ENCODE peak calls at places on chromosome X, in five cellular contexts. N is NT2/D1, D is H1, L is HepG2, A is GM12878. P is an unnamed sample.

GRCh38 chrX:3520987-3521875 is 174.8 kb upstream of the MXRA5 start:
- DNase-seq in N (no peak), D (no peak), A (no peak), L (no peak), P (no peak)

GRCh38 chrX:55220119-55220794 is at the start of gene PAGE5:
- DNase-seq in N (no peak), L (no peak), A (no peak), D (no peak), P (no peak)

GRCh38 chrX:38870386-38870895 is 69.2 kb downstream of the MID1IP1 start:
- DNase-seq in N (peak), D (peak), L (no peak), A (no peak), P (no peak)

GRCh38 chrX:36963069-36963808 is 44.9 kb upstream of the FAM47C start:
- DNase-seq in N (no peak), L (no peak), D (peak), A (no peak), P (no peak)

GRCh38 chrX:1531106-1531890 is 5.7 kb downstream of the P2RY8 start:
- DNase-seq in N (no peak), A (no peak), L (no peak), D (peak), P (no peak)

GRCh38 chrX:133657455-133657854 is 242.2 kb upstream of the GPC4 start:
- DNase-seq in L (no peak), D (no peak), N (no peak), A (no peak), P (no peak)

GRCh38 chrX:72306085-72306801 is 529 bp upstream of the CITED1 start:
- DNase-seq in D (peak), A (no peak), L (no peak), N (no peak), P (peak)

GRCh38 chrX:68462197-68462596 is 28.9 kb upstream of the OPHN1 start:
- DNase-seq in N (no peak), A (no peak), D (no peak), L (no peak), P (no peak)

GRCh38 chrX:45358417-45358816 is 157.7 kb upstream of the DIPK2B start:
- DNase-seq in N (no peak), D (no peak), L (no peak), A (no peak), P (no peak)

GRCh38 chrX:68646421-68646820 is 1.0 kb upstream of the STARD8 start:
- DNase-seq in D (no peak), L (no peak), N (no peak), A (no peak), P (no peak)

GRCh38 chrX:47743504-47743903 is 84.5 kb upstream of the UXT start:
- DNase-seq in D (no peak), N (no peak), L (no peak), A (no peak), P (no peak)

GRCh38 chrX:100368167-100368566 is 41.9 kb downstream of the PCDH19 start:
- DNase-seq in A (no peak), D (no peak), N (no peak), L (peak), P (peak)

GRCh38 chrX:2500681-2501151 is at the start of the genes DHRSX and ZBED1:
- DNase-seq in L (no peak), A (no peak), D (peak), N (no peak), P (peak)

GRCh38 chrX:45714864-45715263 is 514.2 kb upstream of the DIPK2B start:
- DNase-seq in L (no peak), N (no peak), A (peak), D (no peak), P (no peak)

GRCh38 chrX:40092808-40093435 is 4.8 kb downstream of the BCOR start:
- DNase-seq in A (no peak), D (no peak), L (no peak), N (no peak), P (no peak)

GRCh38 chrX:125319646-125320521 is at the start of gene TEX13C:
- DNase-seq in L (no peak), N (no peak), D (no peak), A (no peak), P (no peak)

GRCh38 chrX:124388562-124388961 is 42.2 kb downstream of the SH2D1A start:
- DNase-seq in N (peak), D (peak), A (no peak), L (peak), P (peak)

GRCh38 chrX:107154787-107155620 is 36.4 kb upstream of the RBM41 start:
- DNase-seq in D (peak), L (peak), N (no peak), A (no peak), P (no peak)

GRCh38 chrX:68731254-68731653 is 83.8 kb downstream of the STARD8 start:
- DNase-seq in L (no peak), A (no peak), D (no peak), N (no peak), P (no peak)

GRCh38 chrX:30875957-30876356 is 13.1 kb downstream of the TAB3 start:
- DNase-seq in A (no peak), L (peak), D (no peak), N (no peak), P (no peak)

GRCh38 chrX:1533083-1533482 is 3.9 kb downstream of the P2RY8 start:
- DNase-seq in A (no peak), L (no peak), N (no peak), D (no peak), P (no peak)

GRCh38 chrX:107894038-107894437 is 68.4 kb downstream of the MID2 start:
- DNase-seq in D (peak), A (peak), N (peak), L (peak), P (peak)

GRCh38 chrX:132612990-132613564 is 124.2 kb upstream of the MBNL3 start:
- DNase-seq in A (no peak), N (no peak), L (no peak), D (peak), P (peak)

GRCh38 chrX:38221391-38221929 is 789 bp upstream of the SRPX start:
- DNase-seq in D (no peak), N (no peak), L (no peak), A (no peak), P (no peak)

GRCh38 chrX:140709421-140709846 is at the start of gene LINC00632:
- DNase-seq in A (no peak), D (no peak), N (no peak), L (no peak), P (peak)

GRCh38 chrX:85109235-85109634 is 105.6 kb downstream of the APOOL start:
- DNase-seq in A (no peak), N (no peak), L (peak), D (peak), P (peak)

GRCh38 chrX:3256868-3257267 is 89.6 kb downstream of the MXRA5 start:
- DNase-seq in N (no peak), L (no peak), D (no peak), A (no peak), P (no peak)

GRCh38 chrX:132216806-132217202 is 2.4 kb downstream of the RAP2C start:
- DNase-seq in A (no peak), N (no peak), L (no peak), D (no peak), P (no peak)

GRCh38 chrX:53262918-53263394 is 18.4 kb downstream of the IQSEC2 start:
- DNase-seq in N (no peak), A (no peak), D (no peak), L (no peak), P (no peak)

GRCh38 chrX:103730147-103730546 is 19.4 kb downstream of the TMEM31 start:
- DNase-seq in L (no peak), A (no peak), D (no peak), N (no peak), P (no peak)

GRCh38 chrX:46754450-46755075 is 4.4 kb downstream of the SLC9A7 start:
- DNase-seq in A (peak), N (no peak), D (no peak), L (no peak), P (no peak)

GRCh38 chrX:155893513-155893912 is 12.4 kb downstream of the VAMP7 start:
- DNase-seq in L (no peak), D (no peak), A (no peak), N (no peak), P (no peak)

GRCh38 chrX:57241967-57242366 is 44.5 kb upstream of the FAAH2 start:
- DNase-seq in D (no peak), A (no peak), N (no peak), L (no peak), P (no peak)

GRCh38 chrX:63349307-63349706 is 1.8 kb downstream of the SPIN4 start:
- DNase-seq in N (no peak), A (no peak), L (no peak), D (no peak), P (no peak)

GRCh38 chrX:51894697-51895336 is 1.4 kb downstream of the MAGED1 start:
- DNase-seq in L (no peak), D (peak), A (no peak), N (no peak), P (peak)

DNA sequence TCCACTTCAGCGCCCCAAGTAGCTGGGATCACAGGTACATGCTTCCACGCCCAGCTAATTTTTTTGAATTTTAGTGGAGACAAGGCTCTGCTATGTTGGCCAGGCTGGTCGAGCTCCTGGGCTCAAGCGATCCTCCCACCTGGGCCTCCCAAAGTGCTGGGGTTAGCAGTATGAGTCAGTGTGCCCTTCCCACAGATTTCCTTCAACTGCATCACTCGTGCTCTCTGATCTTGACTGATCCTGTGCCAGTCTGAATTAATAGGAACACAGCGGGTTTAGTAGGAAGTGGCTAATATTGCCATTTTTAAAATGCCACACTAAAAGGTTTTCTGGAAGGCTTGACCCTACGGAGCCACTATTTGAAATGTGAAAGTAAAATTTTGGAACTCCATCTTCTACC is 4.3 kb upstream of the SHROOM2 start:
- DNase-seq in A (no peak), N (no peak), L (no peak), D (no peak), P (no peak)
- TF ChIP-seq SUZ12 in A (no peak), N (no peak), L (no peak), D (no peak), P (no peak)

GRCh38 chrX:41145920-41146608 is 60.8 kb downstream of the USP9X start:
- DNase-seq in N (no peak), A (no peak), L (no peak), D (no peak), P (no peak)
- TF ChIP-seq SUZ12 in N (no peak), A (no peak), L (no peak), D (no peak), P (no peak)

GRCh38 chrX:121802881-121803412 is 755.5 kb downstream of the GLUD2 start:
- DNase-seq in D (no peak), L (no peak), N (no peak), A (no peak), P (no peak)
- TF ChIP-seq SUZ12 in D (no peak), L (no peak), N (no peak), A (no peak), P (no peak)

DNA sequence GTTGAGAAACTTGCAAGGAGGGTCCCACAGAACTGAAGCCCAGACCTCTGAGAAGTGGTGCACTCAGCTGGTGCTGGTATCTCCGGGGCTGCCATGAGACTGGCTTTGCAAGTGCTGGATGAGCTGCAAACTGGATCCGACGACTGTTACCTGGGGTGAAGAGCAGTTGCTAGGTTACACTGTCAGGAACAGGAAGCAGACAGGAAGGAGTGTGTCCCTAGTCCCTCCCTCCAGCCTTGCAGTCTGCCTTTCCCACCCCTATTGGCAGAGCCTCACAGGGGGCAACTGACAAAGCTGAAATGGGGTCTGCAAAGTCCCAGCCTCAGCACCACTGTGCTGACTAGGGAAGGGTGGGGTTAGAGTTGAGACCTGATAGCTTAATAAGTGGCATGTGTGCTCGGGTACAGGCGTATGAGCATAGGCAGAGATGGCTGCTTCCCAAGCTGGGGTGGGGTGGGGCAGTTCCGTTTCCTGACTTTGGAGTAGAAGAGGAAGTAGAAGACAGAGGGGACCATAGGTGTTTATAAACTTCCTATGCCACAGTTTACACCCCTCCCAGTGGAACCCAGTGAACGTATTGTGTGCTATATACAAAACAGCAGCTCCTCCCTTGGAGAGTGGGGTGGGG is 18.0 kb downstream of the PPEF1 start:
- DNase-seq in A (no peak), D (no peak), N (no peak), L (no peak), P (no peak)
- TF ChIP-seq SUZ12 in A (no peak), D (no peak), N (no peak), L (no peak), P (no peak)

DNA sequence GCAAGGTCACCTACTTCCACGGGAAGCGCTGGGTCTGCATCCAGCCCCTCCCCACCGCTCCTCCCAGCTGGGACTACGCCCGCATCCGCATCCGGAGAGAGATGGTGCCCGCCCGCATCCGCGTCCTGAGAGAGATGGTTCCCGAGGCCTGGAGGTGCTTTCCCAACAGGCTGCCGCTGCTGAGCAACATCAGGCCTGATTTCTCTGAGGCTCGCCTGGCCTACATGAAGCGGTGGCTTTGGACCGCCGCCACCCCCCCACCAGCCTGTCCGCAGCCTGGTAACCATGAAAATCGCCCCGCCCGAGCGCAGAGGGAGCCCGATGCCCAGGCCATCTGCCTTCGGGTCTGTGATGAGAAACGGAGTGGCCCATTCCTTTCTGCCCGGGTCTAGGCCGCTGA is 18.1 kb downstream of the CLTRN start:
- DNase-seq in L (no peak), N (no peak), A (no peak), D (no peak), P (no peak)
- TF ChIP-seq SUZ12 in L (no peak), N (no peak), A (no peak), D (no peak), P (no peak)

GRCh38 chrX:82721891-82722290 is 786.2 kb upstream of the POU3F4 start:
- DNase-seq in L (no peak), D (no peak), A (no peak), N (no peak), P (no peak)
- TF ChIP-seq SUZ12 in L (no peak), D (no peak), A (no peak), N (no peak), P (no peak)

DNA sequence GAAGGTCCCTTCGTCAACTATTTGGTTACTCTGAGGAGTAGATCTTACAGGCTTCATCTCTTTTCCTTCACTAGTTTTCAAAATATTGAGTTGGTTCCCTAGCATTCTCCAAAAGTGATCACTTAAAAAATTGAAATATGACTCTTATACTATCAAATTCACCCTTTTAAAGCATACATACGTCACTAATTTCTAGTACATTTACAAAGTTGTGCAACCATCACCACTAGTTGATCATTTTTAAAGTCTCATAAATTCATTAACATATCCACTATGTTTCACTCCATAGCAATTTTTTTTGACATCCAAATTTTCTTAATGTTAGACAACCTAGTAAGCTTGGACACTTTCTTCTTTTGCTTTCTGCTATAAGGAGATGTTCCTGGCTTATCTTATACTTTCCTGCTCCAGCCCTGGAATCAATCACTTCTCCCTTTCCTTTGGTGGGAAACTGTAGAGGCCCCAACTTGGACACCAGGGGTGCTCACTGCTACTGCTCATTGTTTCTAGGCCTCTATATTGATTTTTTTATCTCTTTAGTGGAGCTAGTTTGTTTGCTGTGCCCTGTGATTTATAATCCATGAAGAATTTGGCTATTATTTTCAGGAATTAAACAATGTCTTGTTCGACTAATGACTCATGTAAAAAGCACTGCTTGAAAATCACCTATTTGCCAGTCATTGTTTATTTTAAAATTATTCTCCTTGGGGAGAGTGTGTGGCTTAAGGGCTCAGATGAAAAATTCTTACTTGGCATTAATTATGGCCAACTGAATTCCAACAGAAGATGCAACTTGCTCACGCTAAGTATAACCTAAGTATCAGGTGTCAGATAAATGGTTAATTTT is 4.0 kb upstream of the ZFX start:
- DNase-seq in N (no peak), A (no peak), L (peak), D (no peak), P (no peak)
- TF ChIP-seq SUZ12 in N (no peak), A (no peak), L (no peak), D (no peak), P (no peak)

DNA sequence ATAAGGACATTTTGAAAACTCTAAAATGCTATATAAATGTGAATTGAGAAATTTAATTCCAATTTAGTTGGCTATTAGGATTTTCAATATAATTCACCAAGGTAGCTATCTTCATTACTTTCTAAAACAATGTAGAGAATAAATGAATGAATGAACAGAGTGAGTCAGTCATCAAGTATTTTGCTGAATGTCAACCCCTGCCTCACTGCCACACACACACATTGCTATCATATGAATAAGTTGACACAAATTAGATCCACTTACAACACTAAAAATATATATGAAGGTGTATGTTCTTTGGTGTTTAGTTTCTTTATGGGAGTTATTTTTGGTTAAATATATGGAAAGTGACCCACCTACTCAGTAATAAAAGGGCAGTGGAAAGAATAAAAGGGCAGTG is 141.4 kb upstream of the SMIM10 start:
- DNase-seq in N (no peak), A (no peak), D (no peak), L (no peak), P (no peak)
- TF ChIP-seq SUZ12 in N (no peak), A (no peak), D (no peak), L (no peak), P (no peak)